ENCODE peak calls at places on chromosome 12, in seven cellular contexts. R is T follicular helper cell; H is ureter; M is B cell; B is NCI-H524 treated with DMSO at 0.1 percent for 48 hours; J is lower leg skin; D is activated T-helper 1 cell treated with anti-CD3 and anti-CD28 coated beads, Interleukin-2, amount 50 U/mL, for 16 hours. W is an unnamed sample.

GRCh38 chr12:45122776-45123380 is 72.0 kb upstream of the DBX2 start:
- DNase-seq in R (no peak), H (no peak), M (no peak), B (peak), J (no peak), D (no peak), W (no peak)

GRCh38 chr12:120462099-120462640 is 7.4 kb downstream of the SRSF9 start:
- DNase-seq in R (no peak), H (no peak), M (no peak), B (no peak), J (no peak), D (no peak), W (no peak)

GRCh38 chr12:138898-139534 is 72.4 kb downstream of the IQSEC3 start:
- DNase-seq in R (no peak), H (no peak), M (no peak), B (no peak), J (no peak), D (no peak), W (no peak)

GRCh38 chr12:67355428-67356385 is 86.5 kb downstream of the CAND1 start:
- DNase-seq in R (no peak), H (no peak), M (no peak), B (no peak), J (no peak), D (no peak), W (no peak)

GRCh38 chr12:80622271-80622670 is 85.2 kb upstream of the MYF6 start:
- DNase-seq in R (no peak), H (no peak), M (no peak), B (peak), J (no peak), D (no peak), W (no peak)

GRCh38 chr12:15633201-15633600 is 156.0 kb downstream of the EPS8 start:
- DNase-seq in R (no peak), H (no peak), M (no peak), B (no peak), J (no peak), D (no peak), W (no peak)

GRCh38 chr12:102454808-102455760 is 25.3 kb downstream of the IGF1 start:
- DNase-seq in R (no peak), H (no peak), M (no peak), B (no peak), J (no peak), D (no peak), W (no peak)

GRCh38 chr12:530871-531270 is 71.1 kb downstream of the B4GALNT3 start:
- DNase-seq in R (no peak), H (no peak), M (no peak), B (no peak), J (no peak), D (no peak), W (no peak)

GRCh38 chr12:79934309-79935020 is 432 bp downstream of the PPP1R12A start:
- DNase-seq in R (peak), H (peak), M (no peak), B (no peak), J (peak), D (peak), W (peak)

GRCh38 chr12:54390668-54391551 is 6.4 kb upstream of the ZNF385A start:
- DNase-seq in R (peak), H (peak), M (peak), B (no peak), J (peak), D (peak), W (no peak)

GRCh38 chr12:49264466-49264872 is 413 bp upstream of the TUBA1C start:
- DNase-seq in R (peak), H (no peak), M (peak), B (no peak), J (no peak), D (no peak), W (no peak)

GRCh38 chr12:10247659-10248058 is 35.0 kb downstream of the GABARAPL1 start:
- DNase-seq in R (no peak), H (no peak), M (no peak), B (no peak), J (no peak), D (no peak), W (no peak)

GRCh38 chr12:43722621-43723020 is 36.0 kb downstream of the PUS7L start:
- DNase-seq in R (no peak), H (no peak), M (no peak), B (no peak), J (no peak), D (no peak), W (no peak)

GRCh38 chr12:49970030-49970429 is 2.7 kb upstream of the AQP6 start:
- DNase-seq in R (no peak), H (no peak), M (no peak), B (no peak), J (no peak), D (no peak), W (no peak)

GRCh38 chr12:32502693-32503510 is 103.5 kb downstream of the FGD4 start:
- DNase-seq in R (no peak), H (no peak), M (no peak), B (no peak), J (no peak), D (no peak), W (no peak)

GRCh38 chr12:72610854-72611358 is 338.7 kb downstream of the TRHDE start:
- DNase-seq in R (no peak), H (no peak), M (no peak), B (no peak), J (no peak), D (no peak), W (no peak)

GRCh38 chr12:86914716-86915115 is 658.5 kb upstream of the MGAT4C start:
- DNase-seq in R (no peak), H (no peak), M (no peak), B (no peak), J (no peak), D (no peak), W (no peak)

GRCh38 chr12:89544730-89545184 is 18.9 kb upstream of the POC1B start:
- DNase-seq in R (no peak), H (peak), M (no peak), B (peak), J (no peak), D (no peak), W (no peak)

GRCh38 chr12:130016986-130017385 is 113.2 kb upstream of the TMEM132D start:
- DNase-seq in R (no peak), H (no peak), M (no peak), B (no peak), J (no peak), D (no peak), W (no peak)

GRCh38 chr12:106681210-106681609 is 93.3 kb upstream of the RIC8B start:
- DNase-seq in R (no peak), H (no peak), M (no peak), B (no peak), J (no peak), D (no peak), W (no peak)

GRCh38 chr12:112219195-112219594 is 93.8 kb downstream of the TRAFD1 start:
- DNase-seq in R (no peak), H (no peak), M (no peak), B (no peak), J (no peak), D (no peak), W (no peak)

GRCh38 chr12:4444031-4444430 is 1.6 kb downstream of the FGF6 start:
- DNase-seq in R (no peak), H (no peak), M (no peak), B (no peak), J (peak), D (no peak), W (no peak)

GRCh38 chr12:129331356-129332085 is 478.2 kb downstream of the GLT1D1 start:
- DNase-seq in R (no peak), H (no peak), M (no peak), B (no peak), J (no peak), D (no peak), W (no peak)

GRCh38 chr12:27289414-27289813 is 43.2 kb upstream of the BMAL2 start:
- DNase-seq in R (no peak), H (no peak), M (no peak), B (no peak), J (no peak), D (no peak), W (no peak)

GRCh38 chr12:104622942-104623341 is 166.2 kb downstream of the CHST11 start:
- DNase-seq in R (no peak), H (no peak), M (no peak), B (no peak), J (no peak), D (no peak), W (no peak)

GRCh38 chr12:80807640-80808288 is 91.1 kb downstream of the MYF5 start:
- DNase-seq in R (no peak), H (no peak), M (no peak), B (no peak), J (no peak), D (no peak), W (no peak)

GRCh38 chr12:52151859-52152783 is 39.7 kb downstream of the KRT80 start:
- DNase-seq in R (peak), H (peak), M (peak), B (no peak), J (peak), D (peak), W (no peak)

GRCh38 chr12:122921917-122922316 is 26.0 kb upstream of the VPS37B start:
- DNase-seq in R (no peak), H (no peak), M (no peak), B (no peak), J (no peak), D (no peak), W (no peak)

GRCh38 chr12:2477009-2477766 is 317.6 kb upstream of the FKBP4 start:
- DNase-seq in R (no peak), H (no peak), M (no peak), B (no peak), J (peak), D (no peak), W (no peak)

GRCh38 chr12:4866288-4866687 is 43.4 kb upstream of the KCNA1 start:
- DNase-seq in R (no peak), H (no peak), M (no peak), B (no peak), J (no peak), D (no peak), W (no peak)

GRCh38 chr12:71840226-71840847 is 778 bp downstream of the TBC1D15 start:
- DNase-seq in R (no peak), H (no peak), M (no peak), B (no peak), J (no peak), D (no peak), W (no peak)

GRCh38 chr12:31324845-31325523 is 966 bp downstream of the SINHCAF start:
- DNase-seq in R (peak), H (peak), M (peak), B (no peak), J (peak), D (peak), W (peak)

GRCh38 chr12:71958056-71958455 is 19.4 kb downstream of the TPH2 start:
- DNase-seq in R (no peak), H (no peak), M (no peak), B (no peak), J (no peak), D (no peak), W (no peak)

GRCh38 chr12:123085730-123086487 is 65.0 kb downstream of the PITPNM2 start:
- DNase-seq in R (no peak), H (no peak), M (no peak), B (no peak), J (no peak), D (no peak), W (no peak)

GRCh38 chr12:112169086-112169872 is 43.9 kb downstream of the TRAFD1 start:
- DNase-seq in R (no peak), H (no peak), M (no peak), B (no peak), J (no peak), D (no peak), W (no peak)

GRCh38 chr12:76226956-76227355 is 121.3 kb downstream of the BBS10 start:
- DNase-seq in R (no peak), H (no peak), M (no peak), B (no peak), J (no peak), D (no peak), W (no peak)